ENCODE peak calls at places on chromosomes 1 and 21, in five cellular contexts. One of them, this sample, is unnamed.

GRCh38 chr1:222171005-222171404 is 376.9 kb downstream of the HHIPL2 start:
- ATAC-seq in A549: peak; percentile 71
- ATAC-seq in upper lobe of left lung: peak; percentile 44
- ATAC-seq in HepG2: peak; percentile 74
- ATAC-seq in GM12878: peak; percentile 86
- ATAC-seq in this sample: no peak

GRCh38 chr1:200146100-200146499 is 118.6 kb downstream of the NR5A2 start:
- ATAC-seq in upper lobe of left lung: no peak
- ATAC-seq in HepG2: no peak
- ATAC-seq in GM12878: peak; percentile 63
- ATAC-seq in A549: no peak
- ATAC-seq in this sample: no peak

GRCh38 chr21:14531927-14532326 is 14.2 kb downstream of the SAMSN1 start:
- ATAC-seq in GM12878: no peak
- ATAC-seq in upper lobe of left lung: no peak
- ATAC-seq in A549: no peak
- ATAC-seq in HepG2: no peak
- ATAC-seq in this sample: no peak

GRCh38 chr1:64901663-64902062 is 64.7 kb downstream of the JAK1 start:
- ATAC-seq in A549: no peak
- ATAC-seq in HepG2: no peak
- ATAC-seq in upper lobe of left lung: no peak
- ATAC-seq in GM12878: no peak
- ATAC-seq in this sample: no peak

GRCh38 chr1:168767885-168768584 is 39.0 kb upstream of the DPT start:
- ATAC-seq in upper lobe of left lung: peak; percentile 80
- ATAC-seq in GM12878: no peak
- ATAC-seq in A549: no peak
- ATAC-seq in HepG2: no peak
- ATAC-seq in this sample: peak; percentile 59

GRCh38 chr1:31765041-31765467 is 914 bp upstream of the ADGRB2 start:
- ATAC-seq in HepG2: peak; percentile 22
- ATAC-seq in A549: peak; percentile 35
- ATAC-seq in upper lobe of left lung: no peak
- ATAC-seq in GM12878: no peak
- ATAC-seq in this sample: no peak

GRCh38 chr1:164720329-164721036 is 161.5 kb downstream of the PBX1 start:
- ATAC-seq in A549: no peak
- ATAC-seq in HepG2: no peak
- ATAC-seq in GM12878: no peak
- ATAC-seq in upper lobe of left lung: no peak
- ATAC-seq in this sample: no peak

GRCh38 chr1:44757420-44757819 is 17.8 kb downstream of the KIF2C start:
- ATAC-seq in GM12878: peak; percentile 81
- ATAC-seq in upper lobe of left lung: no peak
- ATAC-seq in HepG2: no peak
- ATAC-seq in A549: no peak
- ATAC-seq in this sample: no peak

GRCh38 chr21:42218836-42219605 is at the start of gene ABCG1:
- ATAC-seq in A549: peak; percentile 72
- ATAC-seq in HepG2: peak; percentile 58
- ATAC-seq in GM12878: peak; percentile 74
- ATAC-seq in upper lobe of left lung: peak; percentile 85
- ATAC-seq in this sample: peak; percentile 80

GRCh38 chr1:171127481-171127880 is 36.8 kb downstream of the FMO3 start:
- ATAC-seq in upper lobe of left lung: peak; percentile 63
- ATAC-seq in HepG2: no peak
- ATAC-seq in A549: no peak
- ATAC-seq in GM12878: no peak
- ATAC-seq in this sample: peak; percentile 39

GRCh38 chr1:61157420-61157987 is 75.1 kb downstream of the NFIA start:
- ATAC-seq in HepG2: peak; percentile 93
- ATAC-seq in A549: peak; percentile 31
- ATAC-seq in upper lobe of left lung: peak; percentile 76
- ATAC-seq in GM12878: no peak
- ATAC-seq in this sample: no peak

GRCh38 chr1:68231627-68232303 is 558 bp downstream of the WLS start:
- ATAC-seq in GM12878: no peak
- ATAC-seq in A549: peak; percentile 72
- ATAC-seq in upper lobe of left lung: peak; percentile 71
- ATAC-seq in HepG2: no peak
- ATAC-seq in this sample: peak; percentile 65

GRCh38 chr1:226602186-226603029 is 53.8 kb downstream of the STUM start:
- ATAC-seq in upper lobe of left lung: peak; percentile 81
- ATAC-seq in A549: no peak
- ATAC-seq in GM12878: no peak
- ATAC-seq in HepG2: no peak
- ATAC-seq in this sample: peak; percentile 88

GRCh38 chr1:184567648-184568047 is 180.8 kb downstream of the C1orf21 start:
- ATAC-seq in upper lobe of left lung: peak; percentile 25
- ATAC-seq in A549: no peak
- ATAC-seq in HepG2: no peak
- ATAC-seq in GM12878: no peak
- ATAC-seq in this sample: no peak

GRCh38 chr1:98660941-98661543 is 479 bp upstream of the SNX7 start:
- ATAC-seq in HepG2: no peak
- ATAC-seq in upper lobe of left lung: peak; percentile 61
- ATAC-seq in GM12878: no peak
- ATAC-seq in A549: peak; percentile 55
- ATAC-seq in this sample: peak; percentile 46

GRCh38 chr1:50275564-50275963 is 147.7 kb downstream of the DMRTA2 start:
- ATAC-seq in A549: no peak
- ATAC-seq in HepG2: no peak
- ATAC-seq in upper lobe of left lung: no peak
- ATAC-seq in GM12878: no peak
- ATAC-seq in this sample: no peak

GRCh38 chr21:42446531-42446930 is 42.8 kb downstream of the UBASH3A start:
- ATAC-seq in A549: no peak
- ATAC-seq in HepG2: no peak
- ATAC-seq in GM12878: no peak
- ATAC-seq in upper lobe of left lung: no peak
- ATAC-seq in this sample: no peak

GRCh38 chr1:156667610-156667967 is 9.6 kb downstream of the NES start:
- ATAC-seq in upper lobe of left lung: peak; percentile 34
- ATAC-seq in A549: no peak
- ATAC-seq in HepG2: peak; percentile 10
- ATAC-seq in GM12878: no peak
- ATAC-seq in this sample: peak; percentile 45

DNA sequence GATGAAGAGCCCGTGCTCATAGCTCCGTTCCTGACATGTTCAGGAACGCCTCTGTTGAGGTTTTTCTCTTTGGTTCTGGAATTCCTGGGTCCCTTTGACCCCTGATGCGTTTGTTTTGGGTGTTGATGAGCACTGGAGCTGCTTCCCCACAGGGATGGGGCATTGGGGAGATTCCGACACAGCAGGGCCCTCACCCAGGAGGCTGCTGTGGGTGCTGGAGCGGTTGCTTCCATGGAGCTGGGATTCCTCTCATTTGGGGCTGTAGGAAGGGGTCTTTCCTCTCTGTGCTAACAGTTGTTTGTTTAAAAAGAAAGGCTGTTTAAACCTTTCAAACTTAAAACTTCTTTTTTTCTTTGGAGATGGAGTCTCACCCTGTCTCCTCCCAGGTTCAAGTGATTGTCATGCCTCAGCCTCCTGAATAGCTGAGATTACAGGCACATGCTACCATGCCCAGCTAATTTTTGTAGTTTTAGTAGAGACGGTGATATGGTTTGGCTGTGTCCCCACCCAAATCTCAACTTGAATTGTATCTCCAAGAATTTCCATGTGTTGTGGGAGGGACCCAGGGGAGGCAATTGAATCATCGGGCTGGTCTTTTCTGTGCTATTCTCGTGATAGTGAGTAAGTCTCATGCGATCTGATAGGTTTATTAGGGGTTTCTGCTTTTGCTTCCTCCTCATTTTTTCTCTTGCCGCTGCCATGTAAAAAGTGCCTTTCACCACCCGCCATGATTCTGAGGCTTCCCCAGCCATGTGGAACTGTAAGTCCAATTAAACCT is 48.9 kb downstream of the SKI start:
- ATAC-seq in HepG2: no peak
- ATAC-seq in GM12878: no peak
- ATAC-seq in A549: no peak
- ATAC-seq in upper lobe of left lung: no peak
- ATAC-seq in this sample: no peak
- H3K4me1 ChIP-seq in HepG2: peaks cover 49% of the 10 kb centered on the region
- H3K4me1 ChIP-seq in GM12878: no peaks in the 10 kb centered on the region
- H3K4me1 ChIP-seq in A549: peaks cover 26% of the 10 kb centered on the region
- H3K4me1 ChIP-seq in upper lobe of left lung: peaks cover 84% of the 10 kb centered on the region
- H3K4me1 ChIP-seq in this sample: peaks cover 83% of the 10 kb centered on the region

DNA sequence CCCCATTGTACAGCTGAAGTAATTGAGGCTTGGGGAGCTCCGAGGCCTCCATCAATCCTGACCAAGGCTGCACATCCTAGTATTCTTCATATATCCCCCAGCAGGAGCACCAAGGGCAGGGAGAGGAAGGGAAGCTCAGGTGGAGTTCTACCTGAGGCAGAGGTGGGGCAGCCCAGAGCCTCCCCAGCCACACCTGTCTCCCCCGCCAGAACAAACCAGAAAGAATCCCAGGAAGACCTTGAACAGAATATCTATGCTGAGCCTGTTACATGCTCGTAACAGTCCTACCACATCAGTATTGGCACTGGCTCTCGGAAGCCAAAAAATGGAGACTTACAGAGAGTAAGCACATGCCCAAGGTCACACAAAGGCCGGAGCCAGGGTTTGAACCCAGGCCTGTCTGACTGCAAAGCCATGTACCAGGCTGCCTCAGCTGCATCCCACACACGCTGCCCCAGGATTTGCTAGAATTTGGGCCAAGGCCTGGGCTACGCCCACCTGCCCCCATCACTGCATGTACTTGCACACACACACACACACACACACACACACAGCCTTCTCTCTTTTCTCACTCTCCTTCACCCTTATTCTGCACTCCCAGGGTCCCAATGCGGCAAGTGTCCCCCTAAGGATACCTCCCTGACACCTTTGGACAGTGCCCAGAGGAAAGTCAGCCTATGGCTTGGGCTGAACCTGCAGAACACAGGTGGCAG is 4.5 kb downstream of the E2F2 start:
- ATAC-seq in upper lobe of left lung: no peak
- ATAC-seq in A549: no peak
- ATAC-seq in GM12878: no peak
- ATAC-seq in HepG2: no peak
- ATAC-seq in this sample: no peak
- H3K4me3 ChIP-seq in upper lobe of left lung: no peak overlapping the region
- H3K4me3 ChIP-seq in A549: no peak overlapping the region
- H3K4me3 ChIP-seq in GM12878: no peak overlapping the region
- H3K4me3 ChIP-seq in HepG2: no peak overlapping the region
- H3K4me3 ChIP-seq in this sample: no peak overlapping the region

GRCh38 chr1:172742599-172743500 is 83.9 kb downstream of the FASLG start:
- ATAC-seq in upper lobe of left lung: no peak
- ATAC-seq in A549: peak; percentile 45
- ATAC-seq in HepG2: peak; percentile 66
- ATAC-seq in GM12878: peak; percentile 29
- ATAC-seq in this sample: no peak

GRCh38 chr1:172745014-172745413 is 86.1 kb downstream of the FASLG start:
- ATAC-seq in GM12878: peak; percentile 86
- ATAC-seq in HepG2: peak; percentile 87
- ATAC-seq in A549: peak; percentile 88
- ATAC-seq in upper lobe of left lung: peak; percentile 88
- ATAC-seq in this sample: peak; percentile 70

GRCh38 chr1:172748201-172748600 is 89.3 kb downstream of the FASLG start:
- ATAC-seq in HepG2: no peak
- ATAC-seq in upper lobe of left lung: no peak
- ATAC-seq in GM12878: no peak
- ATAC-seq in A549: no peak
- ATAC-seq in this sample: no peak

GRCh38 chr1:172751668-172752067 is 92.8 kb downstream of the FASLG start:
- ATAC-seq in HepG2: no peak
- ATAC-seq in A549: no peak
- ATAC-seq in upper lobe of left lung: no peak
- ATAC-seq in GM12878: no peak
- ATAC-seq in this sample: peak; percentile 81

GRCh38 chr1:172746091-172746949 is 87.4 kb downstream of the FASLG start:
- ATAC-seq in GM12878: peak; percentile 86
- ATAC-seq in upper lobe of left lung: peak; percentile 94
- ATAC-seq in A549: peak; percentile 88
- ATAC-seq in HepG2: peak; percentile 65
- ATAC-seq in this sample: peak; percentile 79
- TF ChIP-seq EP300 in GM12878: peak; percentile 72
- TF ChIP-seq EP300 in upper lobe of left lung: peak; percentile 88
- TF ChIP-seq EP300 in A549: peak; percentile 38
- TF ChIP-seq EP300 in HepG2: peak; percentile 64
- TF ChIP-seq EP300 in this sample: no peak

GRCh38 chr1:10209590-10209904 is 823 bp upstream of the KIF1B start:
- ATAC-seq in A549: peak; percentile 66
- ATAC-seq in GM12878: peak; percentile 5
- ATAC-seq in upper lobe of left lung: no peak
- ATAC-seq in HepG2: no peak
- ATAC-seq in this sample: no peak

GRCh38 chr1:10207810-10208209 is 2.6 kb upstream of the KIF1B start:
- ATAC-seq in upper lobe of left lung: no peak
- ATAC-seq in A549: no peak
- ATAC-seq in HepG2: no peak
- ATAC-seq in GM12878: no peak
- ATAC-seq in this sample: no peak

GRCh38 chr1:10209905-10210810 is at the start of gene KIF1B:
- ATAC-seq in upper lobe of left lung: peak; percentile 97
- ATAC-seq in HepG2: peak; percentile 95
- ATAC-seq in A549: peak; percentile 97
- ATAC-seq in GM12878: peak; percentile 99
- ATAC-seq in this sample: peak; percentile 97

GRCh38 chr1:10210841-10211804 is 753 bp downstream of the KIF1B start:
- ATAC-seq in HepG2: peak; percentile 41
- ATAC-seq in upper lobe of left lung: peak; percentile 62
- ATAC-seq in GM12878: peak; percentile 5
- ATAC-seq in A549: peak; percentile 37
- ATAC-seq in this sample: peak; percentile 72

GRCh38 chr1:10208537-10208936 is 1.8 kb upstream of the KIF1B start:
- ATAC-seq in A549: no peak
- ATAC-seq in HepG2: no peak
- ATAC-seq in upper lobe of left lung: no peak
- ATAC-seq in GM12878: no peak
- ATAC-seq in this sample: no peak
- H3K4me1 ChIP-seq in A549: peaks cover 17% of the 10 kb centered on the region
- H3K4me1 ChIP-seq in HepG2: peaks cover 51% of the 10 kb centered on the region
- H3K4me1 ChIP-seq in upper lobe of left lung: peaks cover 22% of the 10 kb centered on the region
- H3K4me1 ChIP-seq in GM12878: no peaks in the 10 kb centered on the region
- H3K4me1 ChIP-seq in this sample: peaks cover 5% of the 10 kb centered on the region

GRCh38 chr1:232223309-232223708 is 406.6 kb downstream of the SIPA1L2 start:
- ATAC-seq in HepG2: no peak
- ATAC-seq in A549: no peak
- ATAC-seq in GM12878: no peak
- ATAC-seq in upper lobe of left lung: no peak
- ATAC-seq in this sample: no peak

GRCh38 chr1:232223887-232224286 is 406.0 kb downstream of the SIPA1L2 start:
- ATAC-seq in upper lobe of left lung: no peak
- ATAC-seq in GM12878: no peak
- ATAC-seq in A549: no peak
- ATAC-seq in HepG2: no peak
- ATAC-seq in this sample: no peak

GRCh38 chr1:232225336-232226131 is 404.4 kb downstream of the SIPA1L2 start:
- ATAC-seq in upper lobe of left lung: no peak
- ATAC-seq in HepG2: no peak
- ATAC-seq in A549: no peak
- ATAC-seq in GM12878: no peak
- ATAC-seq in this sample: no peak

GRCh38 chr1:232226197-232226681 is 403.7 kb downstream of the SIPA1L2 start:
- ATAC-seq in A549: no peak
- ATAC-seq in GM12878: peak; percentile 52
- ATAC-seq in HepG2: no peak
- ATAC-seq in upper lobe of left lung: no peak
- ATAC-seq in this sample: no peak

GRCh38 chr1:232227171-232227740 is 402.7 kb downstream of the SIPA1L2 start:
- ATAC-seq in HepG2: no peak
- ATAC-seq in A549: no peak
- ATAC-seq in GM12878: no peak
- ATAC-seq in upper lobe of left lung: no peak
- ATAC-seq in this sample: no peak
- H3K4me3 ChIP-seq in HepG2: no peak overlapping the region
- H3K4me3 ChIP-seq in A549: no peak overlapping the region
- H3K4me3 ChIP-seq in GM12878: no peak overlapping the region
- H3K4me3 ChIP-seq in upper lobe of left lung: no peak overlapping the region
- H3K4me3 ChIP-seq in this sample: no peak overlapping the region

This sample was measured in gastroesophageal sphincter.